ENCODE peak calls at places on chromosomes 6 and 20, in five cellular contexts. A, R, W, K and G are unnamed samples. For H3K9me3, the result is how much of the 10 kb centered on the place peaks cover.

GRCh38 chr6:72865467-72865866 is 243.6 kb downstream of the KCNQ5 start:
- DNase-seq in A (no peak), R (no peak), W (no peak), K (no peak), G (no peak)

GRCh38 chr6:3209114-3210023 is 18.1 kb downstream of the TUBB2B start:
- DNase-seq in A (peak), R (peak), W (no peak), K (peak), G (no peak)

GRCh38 chr20:1173698-1174097 is 11.1 kb downstream of the TMEM74B start:
- DNase-seq in A (no peak), R (no peak), W (no peak), K (no peak), G (no peak)

GRCh38 chr6:149923327-149923986 is 536 bp upstream of the RAET1G start:
- DNase-seq in A (no peak), R (no peak), W (no peak), K (no peak), G (no peak)

GRCh38 chr6:89145461-89145961 is 344 bp upstream of the PM20D2 start:
- DNase-seq in A (no peak), R (no peak), W (no peak), K (peak), G (peak)

GRCh38 chr20:8394308-8394945 is 262.4 kb downstream of the PLCB1 start:
- DNase-seq in A (no peak), R (no peak), W (no peak), K (no peak), G (no peak)

GRCh38 chr6:154228521-154228905 is 128.1 kb downstream of the IPCEF1 start:
- DNase-seq in A (no peak), R (no peak), W (no peak), K (no peak), G (no peak)

GRCh38 chr20:10179574-10180298 is 38.9 kb upstream of the SNAP25 start:
- DNase-seq in A (no peak), R (no peak), W (no peak), K (peak), G (no peak)

GRCh38 chr6:143165315-143165855 is 104.7 kb downstream of the AIG1 start:
- DNase-seq in A (no peak), R (no peak), W (no peak), K (no peak), G (no peak)

GRCh38 chr20:37516697-37517370 is 4.2 kb upstream of the NNAT start:
- DNase-seq in A (peak), R (no peak), W (no peak), K (no peak), G (no peak)

GRCh38 chr20:23347791-23348190 is 2.8 kb upstream of the NXT1 start:
- DNase-seq in A (no peak), R (no peak), W (no peak), K (no peak), G (no peak)

GRCh38 chr6:11712760-11713159 is 65.8 kb downstream of the ADTRP start:
- DNase-seq in A (no peak), R (peak), W (no peak), K (no peak), G (no peak)

GRCh38 chr6:150635906-150636514 is 36.3 kb downstream of the PLEKHG1 start:
- DNase-seq in A (no peak), R (no peak), W (no peak), K (no peak), G (no peak)

GRCh38 chr6:39714802-39715201 is 10.4 kb downstream of the KIF6 start:
- DNase-seq in A (no peak), R (no peak), W (no peak), K (no peak), G (no peak)

GRCh38 chr6:150788135-150788534 is 77.4 kb upstream of the MTHFD1L start:
- DNase-seq in A (no peak), R (no peak), W (no peak), K (no peak), G (no peak)

GRCh38 chr6:11634948-11635347 is 97.4 kb downstream of the TMEM170B start:
- DNase-seq in A (no peak), R (no peak), W (no peak), K (no peak), G (no peak)

GRCh38 chr20:32018269-32019155 is 8.3 kb downstream of the CCM2L start:
- DNase-seq in A (peak), R (peak), W (peak), K (peak), G (peak)

GRCh38 chr6:161406633-161407032 is 132.8 kb upstream of the AGPAT4 start:
- DNase-seq in A (no peak), R (no peak), W (no peak), K (peak), G (no peak)

GRCh38 chr20:25316506-25317190 is 68.8 kb downstream of the PYGB start:
- DNase-seq in A (no peak), R (no peak), W (peak), K (no peak), G (no peak)

GRCh38 chr6:15948930-15949900 is 179.7 kb upstream of the MYLIP start:
- DNase-seq in A (no peak), R (peak), W (no peak), K (peak), G (no peak)

GRCh38 chr6:87982134-87982533 is 65.5 kb upstream of the SPACA1 start:
- DNase-seq in A (no peak), R (no peak), W (no peak), K (no peak), G (no peak)

GRCh38 chr6:73579389-73579788 is 58.6 kb upstream of the EEF1A1 start:
- DNase-seq in A (no peak), R (no peak), W (peak), K (peak), G (no peak)

GRCh38 chr6:7418238-7418905 is 28.8 kb downstream of the RIOK1 start:
- DNase-seq in A (no peak), R (no peak), W (no peak), K (peak), G (no peak)

GRCh38 chr6:53813096-53813495 is 18.3 kb downstream of the LRRC1 start:
- DNase-seq in A (no peak), R (no peak), W (no peak), K (no peak), G (no peak)

GRCh38 chr6:53813801-53814200 is 19.0 kb downstream of the LRRC1 start:
- DNase-seq in A (no peak), R (no peak), W (no peak), K (no peak), G (no peak)

GRCh38 chr6:53814353-53814752 is 19.5 kb downstream of the LRRC1 start:
- DNase-seq in A (no peak), R (no peak), W (no peak), K (no peak), G (no peak)

GRCh38 chr6:53818845-53819609 is 24.2 kb downstream of the LRRC1 start:
- DNase-seq in A (no peak), R (no peak), W (no peak), K (no peak), G (no peak)

GRCh38 chr6:53815381-53816119 is 20.7 kb downstream of the LRRC1 start:
- DNase-seq in A (no peak), R (no peak), W (no peak), K (no peak), G (no peak)
- H3K27ac ChIP-seq in A (peak), R (no peak), W (no peak), K (no peak), G (no peak)

DNA sequence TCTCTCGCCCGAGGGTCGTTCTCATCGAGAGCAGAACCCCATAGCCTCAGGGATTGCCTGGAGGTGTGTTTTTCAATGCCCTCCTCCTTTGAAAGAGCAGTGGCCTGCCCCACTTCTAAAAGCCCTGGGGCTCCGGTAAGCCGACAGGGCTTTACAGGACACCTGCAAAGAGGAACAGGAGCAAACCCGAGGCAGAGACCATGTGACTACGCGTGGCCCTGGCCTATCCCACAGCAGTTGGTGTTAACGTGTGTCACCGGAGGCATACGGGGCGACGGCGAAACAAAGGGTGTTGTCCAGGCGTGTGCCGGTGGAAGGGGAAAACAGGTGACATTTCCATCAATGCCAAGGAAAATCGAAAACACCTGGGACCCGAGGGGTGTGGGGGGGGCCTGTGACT is 972.9 kb upstream of the DEFB115 start:
- DNase-seq in A (no peak), R (no peak), W (no peak), K (no peak), G (no peak)
- H3K9me3 ChIP-seq in A (under half), R (under half), W (under half), K (under half), G (under half)

DNA sequence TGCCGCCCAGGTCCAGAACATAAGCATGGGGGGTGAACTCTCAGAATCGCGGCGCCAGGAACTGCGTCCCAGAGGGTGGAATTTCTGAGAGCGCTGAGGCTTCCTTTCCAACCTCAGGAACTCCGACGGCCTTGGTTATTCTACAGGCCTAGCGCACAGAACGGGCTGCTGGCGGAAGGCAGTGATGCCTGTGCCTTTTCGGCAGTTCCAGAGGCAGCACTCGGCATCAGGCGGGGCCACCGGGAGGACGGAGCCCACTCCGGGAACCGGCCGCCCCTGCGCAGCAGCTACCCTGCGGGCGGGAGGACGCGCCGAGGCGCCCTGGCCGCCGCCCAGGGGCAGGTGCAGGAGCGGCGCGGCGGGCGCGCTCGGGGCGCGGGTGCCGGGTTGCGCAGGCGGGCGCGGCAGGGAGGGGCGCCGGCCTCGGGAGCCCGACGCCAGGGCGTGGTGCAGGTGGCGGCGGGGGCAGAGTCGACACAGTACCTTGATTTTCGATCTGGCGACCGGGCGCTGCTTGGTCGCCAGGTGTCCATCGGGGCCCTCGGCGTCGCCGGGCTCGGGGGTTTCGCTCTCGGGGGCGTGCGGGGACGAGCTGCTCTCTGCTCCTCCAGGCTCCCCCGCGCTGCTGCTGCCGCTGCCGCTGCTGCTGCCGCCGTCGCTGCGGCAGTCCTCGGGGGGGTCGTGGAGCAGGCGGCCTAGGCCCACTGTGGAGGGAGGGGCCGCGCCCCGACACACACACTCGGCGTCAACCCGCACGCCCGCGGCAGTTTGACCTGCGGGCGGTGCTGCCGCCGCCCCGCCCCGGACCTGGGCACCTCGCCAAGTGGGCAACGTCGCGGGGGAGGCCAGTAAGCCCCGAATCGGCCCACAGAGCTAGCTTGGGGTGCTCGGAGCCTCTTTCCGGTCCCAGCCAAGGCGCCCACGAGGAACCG is 1.3 kb downstream of the OVOL2 start:
- DNase-seq in A (no peak), R (peak), W (no peak), K (peak), G (no peak)
- H3K27ac ChIP-seq in A (peak), R (no peak), W (no peak), K (peak), G (no peak)

GRCh38 chr20:41573955-41574354 is 44.2 kb downstream of the CHD6 start:
- DNase-seq in A (no peak), R (no peak), W (no peak), K (no peak), G (no peak)
- H3K9me3 ChIP-seq in A (under half), R (under half), W (under half), K (under half), G (under half)